ENCODE peak calls at places on chromosomes 7 and 10, in four cellular contexts. K, O, E and Z are unnamed samples.

GRCh38 chr7:27767374-27767773 is 27.4 kb downstream of the TAX1BP1 start:
- DNase-seq in K (no peak), O (no peak), E (no peak), Z (no peak)

GRCh38 chr7:80833289-80834104 is 85.4 kb downstream of the SEMA3C start:
- DNase-seq in K (no peak), O (no peak), E (no peak), Z (no peak)

GRCh38 chr7:18976715-18977466 is 140.5 kb downstream of the TWIST1 start:
- DNase-seq in K (no peak), O (no peak), E (no peak), Z (no peak)

GRCh38 chr10:130963786-130964522 is 347.6 kb downstream of the TCERG1L start:
- DNase-seq in K (no peak), O (no peak), E (no peak), Z (no peak)

GRCh38 chr7:137007001-137007725 is 138.7 kb downstream of the CHRM2 start:
- DNase-seq in K (no peak), O (no peak), E (no peak), Z (no peak)

GRCh38 chr7:155979566-155979965 is 167.3 kb upstream of the SHH start:
- DNase-seq in K (no peak), O (no peak), E (no peak), Z (no peak)

GRCh38 chr7:126026421-126027088 is 1096.9 kb upstream of the POT1 start:
- DNase-seq in K (no peak), O (no peak), E (no peak), Z (no peak)

GRCh38 chr7:36278767-36279171 is 110.9 kb upstream of the ANLN start:
- DNase-seq in K (no peak), O (no peak), E (no peak), Z (no peak)

GRCh38 chr7:50369408-50370026 is 65.0 kb downstream of the IKZF1 start:
- DNase-seq in K (no peak), O (peak), E (no peak), Z (peak)

GRCh38 chr10:34112431-34112830 is 702.7 kb downstream of the PARD3 start:
- DNase-seq in K (no peak), O (no peak), E (no peak), Z (no peak)

GRCh38 chr7:106023369-106024322 is 60.6 kb downstream of the CDHR3 start:
- DNase-seq in K (no peak), O (no peak), E (no peak), Z (peak)

GRCh38 chr10:110544958-110545537 is 22.4 kb upstream of the SMC3 start:
- DNase-seq in K (no peak), O (no peak), E (no peak), Z (no peak)

GRCh38 chr7:42502022-42502421 is 265.0 kb upstream of the GLI3 start:
- DNase-seq in K (no peak), O (no peak), E (no peak), Z (no peak)

GRCh38 chr10:113869789-113870188 is 15.3 kb downstream of the NHLRC2 start:
- DNase-seq in K (no peak), O (no peak), E (no peak), Z (no peak)

GRCh38 chr7:105678811-105679495 is 97.7 kb upstream of the EFCAB10 start:
- DNase-seq in K (no peak), O (peak), E (no peak), Z (peak)

GRCh38 chr10:49279015-49279880 is 19.7 kb upstream of the C10orf71 start:
- DNase-seq in K (no peak), O (no peak), E (no peak), Z (no peak)

GRCh38 chr10:112374724-112375541 is 1.0 kb downstream of the ACSL5 start:
- DNase-seq in K (no peak), O (peak), E (no peak), Z (peak)

GRCh38 chr10:3163879-3164278 is 8.7 kb downstream of the PITRM1 start:
- DNase-seq in K (no peak), O (no peak), E (no peak), Z (no peak)

GRCh38 chr10:125160856-125161569 is 650 bp upstream of the CTBP2 start:
- DNase-seq in K (no peak), O (peak), E (no peak), Z (peak)

GRCh38 chr10:29470355-29470705 is 164.4 kb downstream of the SVIL start:
- DNase-seq in K (no peak), O (no peak), E (no peak), Z (no peak)

GRCh38 chr10:113476191-113476590 is 76.7 kb upstream of the HABP2 start:
- DNase-seq in K (no peak), O (no peak), E (no peak), Z (no peak)

GRCh38 chr7:108973075-108973474 is 403.4 kb downstream of the DNAJB9 start:
- DNase-seq in K (no peak), O (no peak), E (no peak), Z (no peak)

GRCh38 chr10:132138133-132138532 is 48.6 kb upstream of the DPYSL4 start:
- DNase-seq in K (no peak), O (no peak), E (no peak), Z (no peak)

GRCh38 chr7:158495780-158496179 is 91.8 kb downstream of the PTPRN2 start:
- DNase-seq in K (no peak), O (peak), E (no peak), Z (no peak)

GRCh38 chr7:380724-381210 is 90.8 kb downstream of the FOXL3 start:
- DNase-seq in K (no peak), O (no peak), E (no peak), Z (no peak)

GRCh38 chr7:1966631-1967200 is 266.0 kb downstream of the MAD1L1 start:
- DNase-seq in K (no peak), O (no peak), E (no peak), Z (no peak)

GRCh38 chr7:30093351-30094019 is 41.3 kb upstream of the MTURN start:
- DNase-seq in K (no peak), O (no peak), E (no peak), Z (no peak)

GRCh38 chr10:71753091-71753959 is 20.0 kb downstream of the VSIR start:
- DNase-seq in K (no peak), O (no peak), E (no peak), Z (no peak)

GRCh38 chr10:113027230-113027573 is 77.2 kb downstream of the TCF7L2 start:
- DNase-seq in K (no peak), O (no peak), E (no peak), Z (no peak)

GRCh38 chr7:45923290-45923689 is 2.2 kb upstream of the IGFBP3 start:
- DNase-seq in K (peak), O (peak), E (no peak), Z (peak)